ENCODE peak calls at places on chromosomes 6 and 20, in nine cellular contexts. M is kidney epithelial cell, Q is esophagus muscularis mucosa, Y is HFFc6, T is osteocyte, E is fibroblast of pulmonary artery, O is endothelial cell, B is cardiac muscle cell, C is left lung. N is an unnamed sample.
A peak's percentile ranks its signal among the peaks of the same experiment; 100 is the strongest.

GRCh38 chr6:84696181-84696580 is 68.2 kb downstream of the TBX18 start:
- DNase-seq in M (no peak), Q (no peak), Y (no peak), T (no peak), E (no peak), O (no peak), B (no peak), C (no peak), N (no peak)

GRCh38 chr6:162533009-162533400 is 194.6 kb downstream of the PRKN start:
- DNase-seq in M (no peak), Q (peak; percentile 80), Y (no peak), T (no peak), E (no peak), O (no peak), B (no peak), C (no peak), N (no peak)

GRCh38 chr6:111679126-111679525 is 73.4 kb upstream of the TRAF3IP2 start:
- DNase-seq in M (no peak), Q (peak; percentile 17), Y (no peak), T (no peak), E (no peak), O (no peak), B (no peak), C (no peak), N (no peak)

GRCh38 chr6:8175046-8175777 is 72.9 kb upstream of the EEF1E1 start:
- DNase-seq in M (no peak), Q (no peak), Y (no peak), T (no peak), E (no peak), O (no peak), B (no peak), C (no peak), N (no peak)

GRCh38 chr20:10686356-10687169 is 12.8 kb upstream of the JAG1 start:
- DNase-seq in M (no peak), Q (no peak), Y (no peak), T (no peak), E (no peak), O (no peak), B (no peak), C (no peak), N (no peak)

GRCh38 chr6:163533443-163533842 is 118.9 kb downstream of the QKI start:
- DNase-seq in M (peak; percentile 74), Q (no peak), Y (peak; percentile 87), T (no peak), E (peak; percentile 93), O (no peak), B (no peak), C (no peak), N (peak; percentile 69)

GRCh38 chr6:6131492-6132109 is 124.9 kb upstream of the NRN1 start:
- DNase-seq in M (no peak), Q (no peak), Y (no peak), T (no peak), E (no peak), O (peak; percentile 23), B (peak; percentile 9), C (no peak), N (no peak)

GRCh38 chr6:24666097-24666615 is 543 bp downstream of the TDP2 start:
- DNase-seq in M (no peak), Q (no peak), Y (peak; percentile 8), T (no peak), E (peak; percentile 35), O (peak; percentile 48), B (peak; percentile 57), C (peak; percentile 82), N (no peak)

GRCh38 chr20:39880890-39881289 is 808.1 kb downstream of the MAFB start:
- DNase-seq in M (no peak), Q (no peak), Y (peak; percentile 38), T (no peak), E (no peak), O (no peak), B (no peak), C (no peak), N (no peak)

GRCh38 chr20:39890697-39891096 is 798.3 kb downstream of the MAFB start:
- DNase-seq in M (no peak), Q (no peak), Y (no peak), T (no peak), E (no peak), O (no peak), B (no peak), C (no peak), N (no peak)

GRCh38 chr20:39888310-39888709 is 800.7 kb downstream of the MAFB start:
- DNase-seq in M (no peak), Q (no peak), Y (no peak), T (no peak), E (no peak), O (no peak), B (no peak), C (no peak), N (no peak)

GRCh38 chr20:39886650-39887190 is 802.3 kb downstream of the MAFB start:
- DNase-seq in M (no peak), Q (no peak), Y (no peak), T (no peak), E (no peak), O (no peak), B (no peak), C (no peak), N (no peak)

GRCh38 chr20:39885975-39886649 is 802.9 kb downstream of the MAFB start:
- DNase-seq in M (no peak), Q (no peak), Y (peak; percentile 69), T (no peak), E (peak; percentile 69), O (peak; percentile 65), B (peak; percentile 63), C (no peak), N (peak; percentile 70)
- TF ChIP-seq CTCF in M (peak; percentile 48), Q (peak; percentile 57), Y (peak; percentile 73), T (peak; percentile 61), E (peak; percentile 60), O (peak; percentile 67), B (peak; percentile 66), C (peak; percentile 46), N (peak; percentile 51)

DNA sequence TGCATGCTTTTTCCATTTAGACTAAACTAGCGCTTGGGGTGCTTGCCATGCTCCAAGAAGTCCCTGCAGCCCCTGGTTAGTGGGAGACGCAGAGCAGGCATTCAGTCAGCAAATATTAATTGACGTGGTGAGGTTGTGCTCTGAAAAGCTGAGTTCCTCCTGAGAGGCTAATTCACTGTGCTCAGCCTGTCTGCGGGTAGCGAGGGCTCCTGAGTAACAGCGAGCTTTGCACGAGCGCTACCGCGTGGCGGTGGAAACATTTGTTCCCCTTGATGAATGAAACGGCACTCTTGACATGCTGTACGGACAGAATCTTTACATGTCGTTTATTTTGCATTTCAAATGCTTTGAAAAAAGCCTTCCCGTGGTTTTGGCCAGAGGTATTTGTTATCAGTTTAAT is 170.6 kb upstream of the AGPAT4 start:
- DNase-seq in M (no peak), Q (no peak), Y (no peak), T (no peak), E (peak; percentile 53), O (no peak), B (no peak), C (no peak), N (no peak)
- TF ChIP-seq CTCF in M (peak; percentile 22), Q (peak; percentile 23), Y (no peak), T (no peak), E (peak; percentile 13), O (no peak), B (peak; percentile 11), C (no peak), N (peak; percentile 16)

DNA sequence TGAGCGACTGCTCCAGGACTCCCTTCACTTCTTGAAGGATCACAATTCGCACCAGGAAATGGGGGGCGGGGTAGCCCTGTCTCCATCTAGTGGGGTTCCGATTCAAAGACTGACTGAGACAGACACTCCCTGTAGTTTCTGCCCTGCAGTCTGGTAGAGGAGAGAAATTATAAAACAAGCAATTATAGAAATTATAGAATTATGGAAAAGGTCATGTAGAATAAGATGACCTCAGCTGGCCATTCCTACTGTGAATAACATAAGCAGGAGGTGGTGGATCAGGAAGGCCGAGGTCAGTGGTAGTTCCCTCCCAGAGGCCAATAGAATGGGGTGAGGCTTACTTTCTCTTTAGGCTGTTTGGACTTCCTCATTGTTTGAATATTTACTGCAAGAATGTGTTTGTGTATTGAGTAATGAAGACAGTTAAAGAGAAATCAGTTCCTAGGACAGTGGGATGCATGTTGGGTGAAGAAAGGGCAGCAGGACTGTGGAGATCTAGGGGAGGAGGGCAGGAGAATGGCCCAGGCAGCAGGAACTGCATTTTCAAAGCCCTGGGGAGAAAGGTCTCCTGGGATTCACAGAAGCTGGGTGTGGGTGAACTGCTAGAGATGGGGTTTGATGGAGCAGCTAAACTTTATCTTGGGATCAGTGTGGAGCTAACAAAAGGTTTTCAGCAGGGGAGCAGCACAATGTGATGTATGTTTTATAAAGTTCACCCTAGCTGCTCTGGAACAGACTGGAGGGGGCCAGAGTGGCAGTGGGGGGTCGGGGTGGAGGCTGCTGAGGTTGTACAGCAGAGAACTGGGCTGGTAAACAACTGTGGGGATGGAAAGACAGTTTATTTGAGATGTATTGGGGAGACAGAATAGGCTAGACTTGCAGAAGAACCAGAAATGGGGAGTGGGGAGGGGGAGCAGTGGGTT is 2.1 kb downstream of the ZNF341 start:
- DNase-seq in M (no peak), Q (no peak), Y (peak; percentile 76), T (no peak), E (peak; percentile 76), O (no peak), B (no peak), C (no peak), N (peak; percentile 53)
- TF ChIP-seq CTCF in M (no peak), Q (no peak), Y (no peak), T (no peak), E (no peak), O (no peak), B (no peak), C (no peak), N (no peak)

GRCh38 chr6:124073021-124073420 is 269.4 kb downstream of the NKAIN2 start:
- DNase-seq in M (peak; percentile 19), Q (no peak), Y (no peak), T (no peak), E (peak; percentile 10), O (no peak), B (no peak), C (no peak), N (no peak)

GRCh38 chr6:124080483-124080882 is 276.8 kb downstream of the NKAIN2 start:
- DNase-seq in M (no peak), Q (no peak), Y (no peak), T (no peak), E (no peak), O (no peak), B (no peak), C (no peak), N (no peak)

GRCh38 chr6:124078169-124078568 is 274.5 kb downstream of the NKAIN2 start:
- DNase-seq in M (no peak), Q (no peak), Y (no peak), T (no peak), E (no peak), O (no peak), B (no peak), C (no peak), N (no peak)

GRCh38 chr6:124073820-124074587 is 270.3 kb downstream of the NKAIN2 start:
- DNase-seq in M (no peak), Q (no peak), Y (no peak), T (no peak), E (no peak), O (no peak), B (no peak), C (no peak), N (no peak)

DNA sequence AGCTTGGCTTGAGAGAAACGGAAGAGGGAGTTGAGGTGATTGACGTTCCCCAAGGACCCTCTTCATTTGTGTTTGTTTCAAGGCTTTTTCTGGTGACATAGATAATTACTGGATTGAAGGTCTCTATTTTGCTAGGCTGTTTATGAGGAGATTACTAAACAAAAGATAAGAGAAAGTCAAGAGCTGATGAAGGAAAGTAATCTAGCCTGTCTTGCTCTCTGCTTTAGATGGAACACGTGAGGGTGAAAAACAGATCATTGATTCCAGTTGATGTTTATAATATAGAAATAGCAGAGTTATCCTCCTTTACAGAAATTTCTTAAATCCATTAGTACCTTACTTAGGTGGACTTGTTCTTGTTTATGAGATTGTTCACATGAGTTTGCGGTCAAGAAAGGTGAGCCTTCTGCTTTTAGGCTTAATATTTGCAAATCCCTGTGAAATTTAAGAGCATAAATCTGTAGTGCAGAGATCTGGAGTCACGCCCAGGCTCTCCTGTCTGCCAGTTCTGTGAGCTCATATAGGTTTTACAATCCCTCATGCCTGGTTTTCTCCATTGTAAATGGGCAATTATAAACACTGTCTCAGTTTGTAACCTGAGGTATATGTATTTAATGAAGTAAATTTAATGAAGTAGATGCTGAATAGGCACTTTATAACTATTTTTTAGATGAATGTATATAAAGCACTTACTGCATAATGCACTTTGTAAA is 272.8 kb downstream of the NKAIN2 start:
- DNase-seq in M (no peak), Q (no peak), Y (no peak), T (no peak), E (no peak), O (no peak), B (no peak), C (no peak), N (no peak)
- TF ChIP-seq CTCF in M (no peak), Q (no peak), Y (no peak), T (no peak), E (no peak), O (no peak), B (no peak), C (no peak), N (no peak)